ENCODE peak calls at places on chromosomes 6 and 20, in seven cellular contexts. H is tibial nerve; N is pancreas; T is CD8-positive, alpha-beta T cell; U is neuronal stem cell; E is right lobe of liver; P is H9. O is an unnamed sample. For H3K4me1, the result is how much of the 10 kb centered on the place peaks cover.

GRCh38 chr6:160348209-160348551 is at the start of gene SLC22A3:
- DNase-seq in H (no peak), N (peak), T (no peak), U (peak), E (peak), P (peak), O (no peak)

GRCh38 chr6:33199687-33200233 is 705 bp downstream of the RXRB start:
- DNase-seq in H (no peak), N (no peak), T (peak), U (no peak), E (peak), P (peak), O (no peak)

GRCh38 chr6:33850294-33850693 is 46.5 kb upstream of the MLN start:
- DNase-seq in H (no peak), N (no peak), T (no peak), U (no peak), E (no peak), P (no peak), O (no peak)

GRCh38 chr6:129209355-129209754 is 326.4 kb downstream of the LAMA2 start:
- DNase-seq in H (no peak), N (no peak), T (no peak), U (no peak), E (no peak), P (no peak), O (no peak)

GRCh38 chr6:100085162-100085431 is 91.1 kb upstream of the MCHR2 start:
- DNase-seq in H (no peak), N (no peak), T (no peak), U (no peak), E (no peak), P (no peak), O (no peak)

GRCh38 chr20:48025061-48025515 is 239.8 kb upstream of the SULF2 start:
- DNase-seq in H (peak), N (peak), T (no peak), U (no peak), E (no peak), P (peak), O (no peak)

GRCh38 chr6:99119109-99120031 is 171.6 kb upstream of the FBXL4 start:
- DNase-seq in H (peak), N (no peak), T (no peak), U (peak), E (no peak), P (peak), O (no peak)

GRCh38 chr20:47727909-47728361 is 57.3 kb downstream of the SULF2 start:
- DNase-seq in H (no peak), N (no peak), T (no peak), U (no peak), E (no peak), P (no peak), O (no peak)

GRCh38 chr6:42889815-42890214 is 10.4 kb downstream of the RPL7L1 start:
- DNase-seq in H (no peak), N (no peak), T (no peak), U (no peak), E (no peak), P (no peak), O (no peak)

GRCh38 chr6:30885999-30886896 is 1.9 kb downstream of the DDR1 start:
- DNase-seq in H (no peak), N (no peak), T (peak), U (peak), E (peak), P (peak), O (no peak)

GRCh38 chr20:43916073-43916874 is 1.6 kb downstream of the TOX2 start:
- DNase-seq in H (no peak), N (no peak), T (no peak), U (no peak), E (no peak), P (no peak), O (no peak)

GRCh38 chr6:158016571-158017383 is 35.1 kb downstream of the SYNJ2 start:
- DNase-seq in H (no peak), N (peak), T (no peak), U (no peak), E (no peak), P (no peak), O (no peak)

GRCh38 chr20:20480126-20480525 is 112.2 kb downstream of the INSM1 start:
- DNase-seq in H (no peak), N (no peak), T (no peak), U (no peak), E (no peak), P (no peak), O (no peak)

GRCh38 chr20:19867940-19868371 is 109.9 kb downstream of the RIN2 start:
- DNase-seq in H (no peak), N (no peak), T (no peak), U (no peak), E (no peak), P (no peak), O (no peak)

GRCh38 chr20:10094566-10095173 is 59.9 kb downstream of the ANKEF1 start:
- DNase-seq in H (no peak), N (no peak), T (no peak), U (no peak), E (no peak), P (no peak), O (no peak)

GRCh38 chr6:35687658-35688604 is 784 bp downstream of the FKBP5 start:
- DNase-seq in H (peak), N (peak), T (peak), U (peak), E (peak), P (peak), O (peak)

GRCh38 chr6:34795836-34796425 is 4.0 kb downstream of the BLTP3A start:
- DNase-seq in H (no peak), N (no peak), T (no peak), U (no peak), E (no peak), P (no peak), O (no peak)

GRCh38 chr6:93746892-93747291 is 327.5 kb upstream of the EPHA7 start:
- DNase-seq in H (no peak), N (no peak), T (no peak), U (no peak), E (no peak), P (no peak), O (no peak)

GRCh38 chr6:74415056-74415455 is 719.1 kb downstream of the CD109 start:
- DNase-seq in H (no peak), N (no peak), T (no peak), U (no peak), E (no peak), P (no peak), O (no peak)

GRCh38 chr6:142218441-142218840 is 71.4 kb downstream of the VTA1 start:
- DNase-seq in H (no peak), N (no peak), T (no peak), U (no peak), E (no peak), P (no peak), O (no peak)

GRCh38 chr6:118739976-118740771 is 88.8 kb upstream of the CEP85L start:
- DNase-seq in H (no peak), N (no peak), T (no peak), U (no peak), E (no peak), P (no peak), O (no peak)

GRCh38 chr6:33420493-33421343 is 853 bp downstream of the SYNGAP1 start:
- DNase-seq in H (no peak), N (no peak), T (no peak), U (no peak), E (no peak), P (no peak), O (no peak)

GRCh38 chr6:90458353-90459224 is 128.3 kb downstream of the MAP3K7 start:
- DNase-seq in H (no peak), N (no peak), T (no peak), U (no peak), E (no peak), P (no peak), O (peak)

GRCh38 chr20:50689864-50690263 is 1.5 kb downstream of the RIPOR3 start:
- DNase-seq in H (peak), N (no peak), T (no peak), U (no peak), E (no peak), P (no peak), O (no peak)

GRCh38 chr6:27295301-27296079 is 16.6 kb downstream of the POM121L2 start:
- DNase-seq in H (no peak), N (no peak), T (no peak), U (no peak), E (no peak), P (peak), O (no peak)

GRCh38 chr6:137115653-137116052 is 57.8 kb downstream of the IL22RA2 start:
- DNase-seq in H (no peak), N (no peak), T (no peak), U (no peak), E (no peak), P (no peak), O (no peak)

GRCh38 chr20:31920275-31920855 is 31.5 kb downstream of the PDRG1 start:
- DNase-seq in H (no peak), N (no peak), T (no peak), U (no peak), E (no peak), P (peak), O (no peak)

GRCh38 chr20:17228624-17229061 is 1.8 kb downstream of the PCSK2 start:
- DNase-seq in H (no peak), N (peak), T (no peak), U (no peak), E (peak), P (peak), O (no peak)

GRCh38 chr6:148999921-149000589 is 253.2 kb downstream of the UST start:
- DNase-seq in H (peak), N (no peak), T (no peak), U (no peak), E (no peak), P (no peak), O (no peak)

GRCh38 chr6:14512246-14512645 is 394.7 kb downstream of the CD83 start:
- DNase-seq in H (no peak), N (no peak), T (no peak), U (no peak), E (no peak), P (no peak), O (no peak)

GRCh38 chr6:159989471-159989870 is 20.6 kb downstream of the IGF2R start:
- DNase-seq in H (no peak), N (no peak), T (no peak), U (no peak), E (no peak), P (no peak), O (no peak)

GRCh38 chr6:169220068-169220964 is 33.3 kb downstream of the THBS2 start:
- DNase-seq in H (no peak), N (no peak), T (no peak), U (no peak), E (no peak), P (no peak), O (no peak)

GRCh38 chr6:92892626-92893025 is 526.7 kb downstream of the EPHA7 start:
- DNase-seq in H (no peak), N (no peak), T (no peak), U (no peak), E (no peak), P (no peak), O (no peak)

GRCh38 chr6:150579611-150580010 is 20.1 kb upstream of the PLEKHG1 start:
- DNase-seq in H (no peak), N (no peak), T (no peak), U (no peak), E (peak), P (no peak), O (no peak)
- H3K4me1 ChIP-seq in H (under half), N (under half), T (under half), U (under half), E (under half), P (under half), O (under half)

GRCh38 chr6:44476849-44477248 is 89.3 kb downstream of the CDC5L start:
- DNase-seq in H (no peak), N (no peak), T (no peak), U (no peak), E (no peak), P (no peak), O (no peak)

GRCh38 chr6:44480097-44480539 is 92.6 kb downstream of the CDC5L start:
- DNase-seq in H (no peak), N (no peak), T (no peak), U (no peak), E (no peak), P (no peak), O (no peak)

GRCh38 chr6:44477293-44477894 is 89.9 kb downstream of the CDC5L start:
- DNase-seq in H (no peak), N (no peak), T (no peak), U (no peak), E (no peak), P (no peak), O (no peak)

GRCh38 chr6:44478158-44478557 is 90.7 kb downstream of the CDC5L start:
- DNase-seq in H (no peak), N (no peak), T (no peak), U (no peak), E (no peak), P (no peak), O (no peak)

GRCh38 chr6:44478591-44479254 is 91.2 kb downstream of the CDC5L start:
- DNase-seq in H (no peak), N (no peak), T (no peak), U (no peak), E (no peak), P (no peak), O (no peak)
- H3K27ac ChIP-seq in H (no peak), N (no peak), T (no peak), U (no peak), E (no peak), P (no peak), O (no peak)

GRCh38 chr20:35768731-35769664 is 2.8 kb upstream of the PHF20 start:
- DNase-seq in H (peak), N (peak), T (peak), U (peak), E (peak), P (peak), O (no peak)
- H3K4me1 ChIP-seq in H (under half), N (under half), T (half or more), U (under half), E (under half), P (under half), O (half or more)

GRCh38 chr6:143536866-143537691 is 25.6 kb upstream of the FUCA2 start:
- DNase-seq in H (peak), N (peak), T (peak), U (peak), E (peak), P (peak), O (peak)
- H3K27ac ChIP-seq in H (no peak), N (peak), T (no peak), U (no peak), E (peak), P (no peak), O (peak)

GRCh38 chr20:1861347-1861987 is 33.7 kb upstream of the SIRPA start:
- DNase-seq in H (no peak), N (no peak), T (no peak), U (no peak), E (no peak), P (no peak), O (no peak)
- H3K4me1 ChIP-seq in H (under half), N (under half), T (under half), U (under half), E (under half), P (under half), O (under half)

GRCh38 chr20:41173791-41174341 is 36.5 kb downstream of the PLCG1 start:
- DNase-seq in H (peak), N (no peak), T (peak), U (no peak), E (no peak), P (peak), O (no peak)
- H3K27ac ChIP-seq in H (peak), N (no peak), T (no peak), U (peak), E (no peak), P (no peak), O (no peak)

DNA sequence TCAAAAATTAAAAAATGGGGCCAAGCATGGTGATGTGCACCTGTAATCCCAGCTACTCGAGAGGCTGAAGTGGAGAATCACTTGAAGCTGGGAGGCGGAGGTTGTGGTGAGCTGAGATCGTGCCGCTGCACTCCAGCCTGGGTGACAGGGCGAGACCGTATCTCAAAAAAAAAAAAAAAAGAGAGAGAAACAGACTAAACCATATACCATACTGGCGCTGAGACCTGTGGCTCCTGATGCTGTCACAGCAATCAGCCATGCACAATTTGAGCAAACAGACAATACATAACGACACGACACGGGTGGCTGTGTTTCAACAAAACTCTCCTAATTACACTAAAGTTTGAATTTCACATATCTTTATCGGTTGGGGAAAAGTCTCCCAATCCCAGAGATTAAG is 14.9 kb upstream of the CBFA2T2 start:
- DNase-seq in H (no peak), N (no peak), T (no peak), U (no peak), E (no peak), P (no peak), O (no peak)
- H3K4me1 ChIP-seq in H (under half), N (under half), T (under half), U (under half), E (under half), P (under half), O (under half)

DNA sequence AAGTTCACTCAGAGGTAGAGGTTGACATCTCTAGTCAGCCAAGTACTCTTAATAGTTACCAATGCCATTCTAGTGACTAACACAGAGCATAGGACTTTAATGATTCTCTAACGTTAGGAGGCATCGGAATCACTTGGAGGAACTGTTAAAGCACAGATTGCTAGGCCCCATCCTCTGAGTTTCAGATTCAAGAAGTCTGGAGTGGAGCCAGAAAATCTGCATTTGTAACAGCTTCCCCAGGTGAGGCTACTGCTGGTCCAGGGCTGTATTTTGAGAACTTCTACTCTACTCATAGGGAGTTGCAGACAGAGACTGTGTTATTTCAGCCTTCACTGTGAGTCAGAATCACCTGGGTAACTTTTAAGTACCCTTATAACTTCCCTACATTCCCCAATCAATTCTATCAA is 5.7 kb downstream of the LMBRD1 start:
- DNase-seq in H (no peak), N (no peak), T (no peak), U (no peak), E (no peak), P (no peak), O (no peak)
- H3K27ac ChIP-seq in H (peak), N (peak), T (no peak), U (no peak), E (peak), P (no peak), O (no peak)